ENCODE peak calls at places on chromosomes 4 and X, in five cellular contexts. K, B, Q, T and S are unnamed samples.
A peak's percentile ranks its signal among the peaks of the same experiment; 100 is the strongest.

GRCh38 chrX:9362529-9362928 is 102.3 kb upstream of the TBL1X start:
- DNase-seq in Q (no peak), B (no peak), T (no peak), K (no peak), S (no peak)

GRCh38 chr4:77564231-77564630 is 41.4 kb upstream of the CXCL13 start:
- DNase-seq in K (no peak), T (no peak), Q (peak; percentile 15), B (peak; percentile 82), S (peak; percentile 45)

GRCh38 chrX:7316887-7317286 is 168.9 kb upstream of the PUDP start:
- DNase-seq in Q (no peak), K (no peak), B (no peak), T (no peak), S (peak; percentile 1)

GRCh38 chr4:55386840-55387239 is 8.9 kb upstream of the TMEM165 start:
- DNase-seq in Q (no peak), B (peak; percentile 76), T (no peak), K (no peak), S (no peak)

GRCh38 chrX:76454456-76454927 is 27.0 kb downstream of the MAGEE1 start:
- DNase-seq in T (no peak), K (peak; percentile 3), Q (no peak), B (no peak), S (peak; percentile 20)

GRCh38 chrX:31178064-31178768 is 106.4 kb upstream of the FTHL17 start:
- DNase-seq in K (no peak), T (no peak), Q (no peak), B (no peak), S (no peak)

GRCh38 chrX:10986616-10987015 is 124.5 kb upstream of the HCCS start:
- DNase-seq in K (no peak), T (no peak), B (no peak), Q (no peak), S (no peak)

GRCh38 chrX:149641832-149642231 is 10.2 kb upstream of the TMEM185A start:
- DNase-seq in B (no peak), K (no peak), T (no peak), Q (no peak), S (no peak)

GRCh38 chr4:141449927-141450326 is 186.5 kb upstream of the IL15 start:
- DNase-seq in K (no peak), Q (no peak), B (no peak), T (no peak), S (no peak)

GRCh38 chr4:118077767-118078105 is 43.5 kb downstream of the NDST3 start:
- DNase-seq in Q (no peak), T (no peak), B (no peak), K (no peak), S (no peak)

GRCh38 chrX:64190136-64190740 is 15.3 kb downstream of the AMER1 start:
- DNase-seq in K (no peak), T (no peak), Q (no peak), B (no peak), S (no peak)

GRCh38 chrX:150919401-150919800 is 20.9 kb upstream of the CD99L2 start:
- DNase-seq in B (no peak), K (no peak), Q (no peak), T (no peak), S (no peak)

GRCh38 chr4:41142946-41143720 is 71.2 kb downstream of the APBB2 start:
- DNase-seq in Q (peak; percentile 65), T (peak; percentile 49), K (no peak), B (peak; percentile 43), S (peak; percentile 90)

GRCh38 chrX:6163761-6164160 is 64.9 kb downstream of the NLGN4X start:
- DNase-seq in B (no peak), Q (no peak), K (no peak), T (no peak), S (no peak)

GRCh38 chr4:109434007-109434792 is 585 bp downstream of the SEC24B start:
- DNase-seq in K (no peak), Q (peak; percentile 25), T (peak; percentile 51), B (peak; percentile 41), S (peak; percentile 40)

GRCh38 chr4:71266090-71266794 is 72.6 kb upstream of the SLC4A4 start:
- DNase-seq in Q (no peak), B (no peak), K (no peak), T (peak; percentile 19), S (no peak)

GRCh38 chrX:13261348-13261747 is 58.5 kb downstream of the ATXN3L start:
- DNase-seq in T (no peak), Q (no peak), K (no peak), B (no peak), S (no peak)

GRCh38 chr4:82620126-82620525 is 58.3 kb upstream of the TMEM150C start:
- DNase-seq in Q (no peak), B (no peak), T (no peak), K (no peak), S (no peak)

GRCh38 chrX:1323315-1323714 is 13.3 kb upstream of the IL3RA start:
- DNase-seq in K (peak; percentile 44), Q (no peak), T (peak; percentile 36), B (no peak), S (no peak)

GRCh38 chrX:118884552-118885138 is 61.0 kb downstream of the ZCCHC12 start:
- DNase-seq in B (peak; percentile 40), K (no peak), T (no peak), Q (no peak), S (no peak)

GRCh38 chrX:11125079-11125478 is 13.9 kb downstream of the HCCS start:
- DNase-seq in B (no peak), Q (no peak), K (no peak), T (no peak), S (no peak)

GRCh38 chr4:152972821-152973613 is 36.9 kb downstream of the FHDC1 start:
- DNase-seq in Q (no peak), K (no peak), B (no peak), T (peak; percentile 37), S (peak; percentile 69)

DNA sequence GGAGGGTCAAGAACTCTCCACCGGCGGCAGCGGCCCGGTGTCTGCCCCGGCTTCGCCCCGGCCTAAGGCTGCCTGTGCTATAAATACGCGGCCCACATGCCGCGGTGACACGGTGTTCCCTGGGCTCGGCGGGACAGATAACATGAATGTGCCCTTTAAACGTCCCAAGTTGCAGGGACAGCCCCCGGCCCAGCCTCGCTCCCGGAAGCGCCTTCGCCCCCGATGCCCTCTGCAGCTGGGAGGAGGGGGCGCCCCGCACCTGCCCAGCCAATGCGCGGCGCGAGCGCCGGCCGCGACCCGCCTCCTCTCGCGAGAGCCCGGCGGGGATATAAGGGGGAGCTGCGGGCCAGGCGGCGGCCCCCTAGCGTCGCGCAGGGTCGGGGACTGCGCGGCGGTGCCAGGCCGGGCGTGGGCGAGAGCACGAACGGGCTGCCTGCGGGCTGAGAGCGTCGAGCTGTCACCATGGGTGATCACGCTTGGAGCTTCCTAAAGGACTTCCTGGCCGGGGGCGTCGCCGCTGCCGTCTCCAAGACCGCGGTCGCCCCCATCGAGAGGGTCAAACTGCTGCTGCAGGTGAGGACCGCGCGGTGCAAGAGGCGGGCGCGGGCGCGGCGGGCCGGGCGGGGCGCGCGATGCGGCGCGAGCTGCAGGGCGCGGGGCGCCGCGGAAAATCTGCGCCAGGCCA is at the start of gene SLC25A4:
- DNase-seq in B (peak; percentile 92), T (peak; percentile 90), K (peak; percentile 89), Q (peak; percentile 92), S (peak; percentile 78)
- TF ChIP-seq CTCF in B (peak; percentile 44), T (peak; percentile 57), K (peak; percentile 35), Q (peak; percentile 73), S (peak; percentile 36)

DNA sequence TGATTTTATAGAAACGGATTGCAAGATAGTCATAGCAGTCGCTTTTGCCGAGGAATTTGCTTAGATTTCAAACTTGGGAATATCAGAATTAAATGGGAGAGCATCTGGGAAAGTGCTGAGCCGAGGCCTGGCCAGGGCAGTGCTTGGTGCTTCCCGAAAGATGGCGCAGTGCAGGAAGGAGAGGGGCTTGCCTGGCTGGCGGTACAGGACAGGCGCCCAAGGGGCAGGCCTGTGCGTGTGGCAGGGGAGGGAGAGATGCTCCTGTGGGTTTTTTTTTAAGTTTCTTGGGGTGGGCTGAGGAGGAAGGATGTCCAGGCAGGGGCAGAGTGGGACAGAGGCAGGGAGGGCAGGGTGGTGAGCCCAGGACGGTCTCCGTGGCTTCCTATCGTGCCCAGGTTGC is 241.1 kb downstream of the AFAP1 start:
- DNase-seq in K (peak; percentile 32), T (no peak), Q (no peak), B (no peak), S (no peak)
- TF ChIP-seq CTCF in K (no peak), T (no peak), Q (no peak), B (no peak), S (no peak)

GRCh38 chr4:93710847-93711430 is 117.6 kb upstream of the ATOH1 start:
- DNase-seq in K (no peak), B (no peak), T (no peak), Q (no peak), S (peak; percentile 11)

DNA sequence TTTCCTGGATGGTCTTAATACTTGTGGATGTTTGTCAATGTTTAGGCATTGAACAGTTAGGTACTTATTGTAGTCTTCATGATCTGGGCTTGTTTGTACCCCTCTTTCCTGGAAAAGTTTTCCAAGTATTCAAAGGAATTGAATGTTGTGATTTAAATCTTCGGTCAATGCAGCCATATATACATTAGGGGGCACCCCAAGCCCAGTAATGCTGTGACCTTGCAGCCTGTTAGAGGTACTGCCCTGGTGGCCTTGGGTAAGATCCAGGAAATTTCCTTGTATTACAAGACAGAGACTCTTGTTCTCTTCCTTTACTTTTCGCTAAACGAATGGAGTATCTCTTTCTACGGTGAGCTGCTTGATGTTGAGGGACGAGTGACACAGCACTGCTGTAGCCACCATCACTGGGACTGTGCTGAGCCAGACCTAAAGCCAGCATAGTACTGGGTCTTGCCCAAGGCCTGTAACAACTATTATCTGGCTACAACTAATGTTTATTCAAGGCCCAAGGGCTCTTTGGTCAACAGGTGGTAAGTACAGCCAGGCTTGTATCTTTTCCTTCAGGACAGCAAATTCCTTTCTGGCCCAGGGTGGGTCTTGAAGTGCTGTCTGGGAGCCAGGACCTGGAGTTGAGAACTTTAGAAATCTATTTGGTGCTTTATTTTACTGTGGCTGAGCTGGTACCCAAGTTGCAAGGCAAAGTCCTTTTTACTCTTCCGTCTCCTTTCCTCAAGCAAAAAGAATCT is 118.3 kb upstream of the ATOH1 start:
- DNase-seq in T (no peak), B (no peak), Q (no peak), K (peak; percentile 13), S (peak; percentile 35)
- TF ChIP-seq CTCF in T (peak; percentile 10), B (no peak), Q (no peak), K (peak; percentile 45), S (peak; percentile 26)

GRCh38 chr4:139556071-139556734 is at the start of gene SETD7:
- DNase-seq in Q (peak; percentile 85), B (peak; percentile 82), T (peak; percentile 76), K (peak; percentile 67), S (peak; percentile 84)

GRCh38 chr4:139555705-139556070 is 331 bp downstream of the SETD7 start:
- DNase-seq in Q (peak; percentile 49), K (no peak), B (peak; percentile 61), T (peak; percentile 73), S (peak; percentile 60)

GRCh38 chr4:139554726-139555072 is 1.3 kb downstream of the SETD7 start:
- DNase-seq in T (no peak), Q (no peak), B (no peak), K (no peak), S (no peak)

GRCh38 chr4:139553751-139554670 is 2.0 kb downstream of the SETD7 start:
- DNase-seq in Q (no peak), T (no peak), K (no peak), B (no peak), S (no peak)

DNA sequence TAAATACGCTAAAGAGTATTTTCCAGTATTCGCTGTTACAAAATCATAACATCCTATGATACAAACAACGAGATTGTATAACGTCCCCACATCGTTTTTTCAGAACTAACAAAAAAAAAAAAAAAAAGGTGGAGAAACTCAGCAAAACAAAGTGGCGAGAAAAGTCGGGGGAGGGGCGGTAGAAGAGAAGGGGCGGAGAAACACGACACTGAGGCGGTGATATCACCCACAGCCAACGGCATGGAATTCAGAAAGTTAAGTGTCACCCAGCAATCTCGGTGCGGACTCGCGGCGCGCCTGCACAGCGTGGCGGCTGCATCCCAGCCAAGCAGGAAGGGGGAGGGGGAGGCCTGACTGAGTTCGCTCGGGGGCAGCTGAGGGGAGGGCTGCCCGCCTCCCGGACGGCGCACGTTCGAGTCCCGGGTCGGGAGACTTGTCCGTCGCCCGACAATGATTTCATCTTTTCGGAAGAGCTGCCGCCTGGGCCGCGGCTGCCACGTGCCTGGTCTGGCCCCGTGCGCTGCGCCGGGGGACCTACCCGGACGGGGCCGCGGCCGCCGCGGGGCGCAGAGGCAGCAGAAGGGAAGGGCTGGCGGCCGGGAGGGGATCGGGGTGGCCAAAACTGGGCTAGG is 830 bp downstream of the SETD7 start:
- DNase-seq in K (peak; percentile 84), Q (peak; percentile 92), B (peak; percentile 94), T (peak; percentile 88), S (peak; percentile 89)
- TF ChIP-seq CTCF in K (no peak), Q (no peak), B (no peak), T (no peak), S (no peak)